ENCODE peak calls at places on chromosomes 1 and 21, in four cellular contexts. F, A, D and S are unnamed samples.

GRCh38 chr1:204377800-204378608 is 18.3 kb upstream of the PLEKHA6 start:
- DNase-seq in F (peak; percentile 52), A (no peak), D (no peak), S (peak; percentile 90)

GRCh38 chr1:1013922-1014617 is 773 bp downstream of the ISG15 start:
- DNase-seq in F (no peak), A (no peak), D (peak; percentile 14), S (peak; percentile 69)

GRCh38 chr1:21510885-21511578 is 1.8 kb downstream of the ALPL start:
- DNase-seq in F (no peak), A (no peak), D (no peak), S (no peak)

GRCh38 chr1:17451731-17452130 is 12.3 kb upstream of the RCC2 start:
- DNase-seq in F (no peak), A (no peak), D (no peak), S (no peak)

GRCh38 chr21:36803801-36804452 is 105.0 kb downstream of the SIM2 start:
- DNase-seq in F (no peak), A (no peak), D (no peak), S (no peak)

GRCh38 chr21:37829447-37829846 is 86.8 kb downstream of the KCNJ6 start:
- DNase-seq in F (peak; percentile 48), A (no peak), D (peak; percentile 65), S (peak; percentile 57)

GRCh38 chr21:19328954-19329353 is 925.4 kb upstream of the TMPRSS15 start:
- DNase-seq in F (no peak), A (no peak), D (no peak), S (no peak)

GRCh38 chr21:33761104-33762036 is 119.1 kb downstream of the ITSN1 start:
- DNase-seq in F (peak; percentile 94), A (peak; percentile 66), D (peak; percentile 98), S (peak; percentile 93)

GRCh38 chr1:203629509-203630082 is 3.0 kb downstream of the ATP2B4 start:
- DNase-seq in F (peak; percentile 78), A (no peak), D (peak; percentile 63), S (no peak)

GRCh38 chr1:230682882-230683610 is 30.9 kb downstream of the AGT start:
- DNase-seq in F (peak; percentile 25), A (no peak), D (no peak), S (peak; percentile 81)

GRCh38 chr1:47231314-47232186 is 475 bp downstream of the TAL1 start:
- DNase-seq in F (peak; percentile 39), A (no peak), D (peak; percentile 70), S (no peak)

DNA sequence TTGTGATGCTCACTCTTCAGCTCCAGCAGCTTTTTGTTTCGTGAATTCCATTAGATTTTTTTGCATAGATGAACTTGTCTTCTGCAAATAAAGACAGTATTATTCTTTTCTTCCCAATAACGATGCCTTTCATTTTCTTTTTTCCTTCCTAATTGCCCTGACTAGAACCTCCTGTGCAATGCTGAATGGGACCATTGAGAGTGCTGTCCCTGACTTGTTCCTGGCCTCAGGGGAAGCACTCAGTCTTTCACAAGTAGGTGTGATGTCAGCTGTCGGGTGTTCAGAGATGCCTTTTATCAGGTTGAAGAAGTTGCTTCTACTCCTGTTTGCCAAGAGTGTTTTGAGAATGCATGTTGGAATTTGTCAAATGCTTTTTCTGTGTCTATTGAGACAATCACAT is 64.3 kb upstream of the ADARB1 start:
- DNase-seq in F (no peak), A (no peak), D (no peak), S (peak; percentile 16)
- H3K9ac ChIP-seq in F (no peak overlapping the region), A (no peak overlapping the region), D (no peak overlapping the region), S (no peak overlapping the region)

DNA sequence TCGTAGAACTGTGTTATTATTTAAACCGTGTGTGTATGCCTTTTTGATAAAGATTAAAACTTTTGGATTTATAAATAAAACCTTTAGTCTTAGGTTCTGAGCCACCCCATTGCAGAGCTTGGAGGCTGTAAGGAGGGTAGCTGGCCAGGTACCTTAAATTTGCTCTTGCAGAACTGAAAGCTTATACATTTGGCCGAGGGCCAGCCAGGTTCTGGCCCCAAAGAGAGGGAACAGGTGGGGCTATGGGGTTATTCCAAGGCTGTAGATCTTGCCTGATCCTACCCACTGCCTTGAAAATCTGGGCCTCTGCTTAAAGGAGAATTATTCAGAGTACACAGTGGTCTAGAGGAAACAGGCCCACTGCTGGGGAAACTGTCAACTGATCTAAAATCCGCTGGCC is 59.6 kb downstream of the CAMK2N1 start:
- DNase-seq in F (no peak), A (no peak), D (no peak), S (no peak)
- H3K9ac ChIP-seq in F (no peak overlapping the region), A (no peak overlapping the region), D (peak overlapping the region; percentile 71), S (no peak overlapping the region)

GRCh38 chr1:200027264-200027823 is at the start of gene NR5A2:
- DNase-seq in F (no peak), A (no peak), D (no peak), S (no peak)
- H3K9ac ChIP-seq in F (peak within 1 kb of the TSS; percentile 61), A (peak within 1 kb of the TSS; percentile 59), D (peak within 1 kb of the TSS; percentile 68), S (peak within 1 kb of the TSS; percentile 4)

GRCh38 chr1:244709076-244709475 is 56.1 kb downstream of the DESI2 start:
- DNase-seq in F (no peak), A (no peak), D (no peak), S (no peak)

GRCh38 chr1:244713329-244713728 is 60.4 kb downstream of the DESI2 start:
- DNase-seq in F (no peak), A (no peak), D (no peak), S (no peak)

GRCh38 chr1:244709491-244710368 is 56.8 kb downstream of the DESI2 start:
- DNase-seq in F (no peak), A (no peak), D (no peak), S (no peak)

GRCh38 chr1:244712669-244713068 is 59.7 kb downstream of the DESI2 start:
- DNase-seq in F (no peak), A (no peak), D (no peak), S (no peak)

GRCh38 chr1:244710474-244711062 is 57.6 kb downstream of the DESI2 start:
- DNase-seq in F (no peak), A (no peak), D (no peak), S (no peak)
- H3K9ac ChIP-seq in F (no peak overlapping the region), A (no peak overlapping the region), D (no peak overlapping the region), S (no peak overlapping the region)

GRCh38 chr1:174777262-174777661 is 222.5 kb upstream of the CACYBP start:
- DNase-seq in F (no peak), A (no peak), D (no peak), S (no peak)
- H3K9ac ChIP-seq in F (no peak overlapping the region), A (no peak overlapping the region), D (no peak overlapping the region), S (no peak overlapping the region)

GRCh38 chr1:75130865-75131592 is 3.2 kb upstream of the LHX8 start:
- DNase-seq in F (peak; percentile 32), A (no peak), D (no peak), S (no peak)
- H3K9ac ChIP-seq in F (no peak overlapping the region), A (no peak overlapping the region), D (no peak overlapping the region), S (no peak overlapping the region)